ENCODE peak calls at places on chromosomes 4 and X, in four cellular contexts. One of them, this sample, is unnamed.
A peak's percentile ranks its signal among the peaks of the same experiment; 100 is the strongest.

GRCh38 chr4:80507507-80507906 is 172.0 kb downstream of the CFAP299 start:
- DNase-seq in spleen: no peak
- DNase-seq in suprapubic skin: no peak
- DNase-seq in transverse colon: no peak
- DNase-seq in this sample: no peak

GRCh38 chr4:168451744-168452394 is 28.4 kb downstream of the DDX60L start:
- DNase-seq in suprapubic skin: no peak
- DNase-seq in transverse colon: no peak
- DNase-seq in spleen: no peak
- DNase-seq in this sample: no peak

GRCh38 chr4:35559559-35560365 is 684.6 kb downstream of the ARAP2 start:
- DNase-seq in suprapubic skin: no peak
- DNase-seq in transverse colon: no peak
- DNase-seq in spleen: no peak
- DNase-seq in this sample: no peak

GRCh38 chr4:71709961-71710360 is 73.9 kb downstream of the GC start:
- DNase-seq in suprapubic skin: no peak
- DNase-seq in spleen: no peak
- DNase-seq in transverse colon: peak; percentile 8
- DNase-seq in this sample: no peak

GRCh38 chr4:90816754-90817153 is 689.6 kb downstream of the CCSER1 start:
- DNase-seq in spleen: no peak
- DNase-seq in suprapubic skin: no peak
- DNase-seq in transverse colon: no peak
- DNase-seq in this sample: no peak

GRCh38 chr4:5747746-5748365 is 36.9 kb downstream of the EVC start:
- DNase-seq in suprapubic skin: no peak
- DNase-seq in spleen: no peak
- DNase-seq in transverse colon: no peak
- DNase-seq in this sample: no peak

GRCh38 chrX:3393581-3394111 is 47.2 kb upstream of the MXRA5 start:
- DNase-seq in spleen: no peak
- DNase-seq in suprapubic skin: no peak
- DNase-seq in transverse colon: no peak
- DNase-seq in this sample: no peak

GRCh38 chrX:55340896-55341433 is 76.2 kb upstream of the PAGE3 start:
- DNase-seq in spleen: no peak
- DNase-seq in transverse colon: no peak
- DNase-seq in suprapubic skin: no peak
- DNase-seq in this sample: no peak

GRCh38 chrX:123731987-123732678 is 719 bp downstream of the THOC2 start:
- DNase-seq in transverse colon: peak; percentile 16
- DNase-seq in suprapubic skin: peak; percentile 63
- DNase-seq in spleen: peak; percentile 82
- DNase-seq in this sample: no peak

DNA sequence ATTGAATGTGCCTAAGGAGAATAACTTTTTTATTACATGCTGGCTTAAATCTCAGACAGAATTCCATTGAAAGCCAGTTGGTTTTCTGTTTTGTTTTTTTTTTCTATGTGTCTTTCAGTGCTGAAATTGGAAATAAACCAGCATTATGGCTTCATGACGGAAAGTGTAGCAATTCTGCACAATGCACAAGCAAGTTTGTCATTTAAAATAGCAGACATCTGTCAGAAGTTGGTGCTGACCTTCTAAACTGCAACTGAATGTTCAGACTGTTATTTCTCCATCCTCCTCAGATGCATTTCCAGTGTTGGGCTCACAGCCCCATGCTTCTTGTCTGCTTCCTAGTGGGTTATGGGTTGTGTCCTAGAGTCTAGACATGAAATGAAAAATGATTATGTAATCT is 107.2 kb upstream of the LIMCH1 start:
- DNase-seq in spleen: no peak
- DNase-seq in transverse colon: no peak
- DNase-seq in suprapubic skin: no peak
- DNase-seq in this sample: no peak
- TF ChIP-seq POLR2AphosphoS5 in spleen: no peak
- TF ChIP-seq POLR2AphosphoS5 in transverse colon: no peak
- TF ChIP-seq POLR2AphosphoS5 in suprapubic skin: no peak
- TF ChIP-seq POLR2AphosphoS5 in this sample: no peak

GRCh38 chr4:176271749-176272148 is 2.7 kb upstream of the ASB5 start:
- DNase-seq in spleen: no peak
- DNase-seq in transverse colon: no peak
- DNase-seq in suprapubic skin: no peak
- DNase-seq in this sample: no peak

GRCh38 chr4:176272799-176273198 is 3.8 kb upstream of the ASB5 start:
- DNase-seq in suprapubic skin: no peak
- DNase-seq in transverse colon: no peak
- DNase-seq in spleen: no peak
- DNase-seq in this sample: no peak

GRCh38 chr4:176268963-176269362 is at the start of gene ASB5:
- DNase-seq in transverse colon: no peak
- DNase-seq in suprapubic skin: no peak
- DNase-seq in spleen: no peak
- DNase-seq in this sample: no peak

GRCh38 chr4:176273741-176274140 is 4.7 kb upstream of the ASB5 start:
- DNase-seq in suprapubic skin: no peak
- DNase-seq in spleen: no peak
- DNase-seq in transverse colon: no peak
- DNase-seq in this sample: no peak

DNA sequence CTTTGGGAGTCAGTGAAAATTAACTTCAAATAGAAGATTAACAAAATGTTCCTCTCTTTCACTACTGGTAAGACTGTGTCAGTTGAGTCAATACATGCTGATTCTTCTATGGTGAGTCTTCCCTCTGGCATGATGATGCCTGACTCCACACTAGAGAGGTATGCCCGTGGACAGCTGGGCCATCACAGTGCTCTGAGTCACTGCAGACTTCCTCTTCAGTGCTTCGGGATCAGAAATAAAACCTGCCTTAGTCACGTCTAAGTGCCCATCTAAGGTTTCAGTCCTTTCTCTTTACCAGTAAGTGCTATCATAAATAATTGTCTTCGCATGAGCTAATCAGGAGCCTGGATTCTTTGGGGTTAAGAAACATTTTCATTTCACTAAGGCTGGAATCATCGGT is 1.6 kb upstream of the ASB5 start:
- DNase-seq in spleen: no peak
- DNase-seq in suprapubic skin: no peak
- DNase-seq in transverse colon: no peak
- DNase-seq in this sample: no peak
- TF ChIP-seq POLR2A in spleen: no peak
- TF ChIP-seq POLR2A in suprapubic skin: no peak
- TF ChIP-seq POLR2A in transverse colon: no peak
- TF ChIP-seq POLR2A in this sample: no peak

GRCh38 chr4:19940861-19941260 is 310.8 kb upstream of the SLIT2 start:
- DNase-seq in suprapubic skin: no peak
- DNase-seq in transverse colon: no peak
- DNase-seq in spleen: no peak
- DNase-seq in this sample: no peak
- TF ChIP-seq POLR2AphosphoS5 in suprapubic skin: no peak
- TF ChIP-seq POLR2AphosphoS5 in transverse colon: no peak
- TF ChIP-seq POLR2AphosphoS5 in spleen: no peak
- TF ChIP-seq POLR2AphosphoS5 in this sample: no peak

DNA sequence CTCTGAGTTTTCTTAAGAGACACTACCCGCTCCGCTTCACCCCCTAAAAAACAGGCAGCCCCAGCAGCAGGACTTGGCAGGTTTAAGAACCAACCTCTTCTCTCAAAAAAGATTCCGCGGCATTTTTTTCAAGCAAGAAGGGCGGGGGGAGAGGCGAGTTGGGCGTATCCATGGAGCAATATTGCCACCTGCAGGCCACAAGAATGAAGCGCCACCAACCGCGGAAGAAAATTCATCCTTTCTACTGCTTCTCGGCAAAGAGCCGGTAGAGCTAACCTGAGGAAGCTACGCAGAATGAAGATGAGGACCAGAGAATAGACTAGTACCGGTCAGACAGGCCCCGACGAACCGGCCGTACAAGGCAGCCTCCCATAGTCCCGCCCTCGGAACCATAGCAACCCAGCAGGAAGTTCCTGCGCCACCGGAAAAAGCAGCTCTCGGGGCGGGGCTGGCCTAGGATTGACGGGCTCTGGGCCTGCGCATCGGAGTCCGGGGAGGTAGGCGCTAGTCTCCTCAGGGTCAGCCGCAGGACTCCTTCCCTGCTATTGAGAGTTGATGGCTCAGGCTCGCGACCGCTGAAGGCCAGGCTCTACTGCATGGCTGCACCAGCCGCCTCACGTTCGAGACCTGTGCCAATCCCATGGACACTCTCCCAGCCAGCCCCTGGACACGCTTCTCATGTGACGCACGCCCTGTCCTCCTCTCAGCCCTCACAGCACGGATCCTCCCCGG is 76.9 kb downstream of the MAGED4 start:
- DNase-seq in transverse colon: peak; percentile 96
- DNase-seq in suprapubic skin: peak; percentile 97
- DNase-seq in spleen: peak; percentile 97
- DNase-seq in this sample: peak; percentile 58
- TF ChIP-seq POLR2A in transverse colon: peak; percentile 53
- TF ChIP-seq POLR2A in suprapubic skin: no peak
- TF ChIP-seq POLR2A in spleen: peak; percentile 20
- TF ChIP-seq POLR2A in this sample: peak; percentile 60

GRCh38 chr4:55181606-55182005 is 56.2 kb upstream of the KDR start:
- DNase-seq in transverse colon: no peak
- DNase-seq in spleen: no peak
- DNase-seq in suprapubic skin: no peak
- DNase-seq in this sample: no peak

GRCh38 chr4:55186700-55187099 is 61.3 kb upstream of the KDR start:
- DNase-seq in transverse colon: no peak
- DNase-seq in suprapubic skin: no peak
- DNase-seq in spleen: no peak
- DNase-seq in this sample: no peak

GRCh38 chr4:55183926-55184599 is 58.7 kb upstream of the KDR start:
- DNase-seq in transverse colon: no peak
- DNase-seq in spleen: no peak
- DNase-seq in suprapubic skin: peak; percentile 76
- DNase-seq in this sample: no peak

GRCh38 chr4:55186123-55186522 is 60.7 kb upstream of the KDR start:
- DNase-seq in spleen: no peak
- DNase-seq in transverse colon: no peak
- DNase-seq in suprapubic skin: no peak
- DNase-seq in this sample: no peak

GRCh38 chr4:55184600-55185523 is 59.5 kb upstream of the KDR start:
- DNase-seq in transverse colon: peak; percentile 38
- DNase-seq in suprapubic skin: no peak
- DNase-seq in spleen: no peak
- DNase-seq in this sample: no peak
- TF ChIP-seq POLR2AphosphoS5 in transverse colon: no peak
- TF ChIP-seq POLR2AphosphoS5 in suprapubic skin: no peak
- TF ChIP-seq POLR2AphosphoS5 in spleen: no peak
- TF ChIP-seq POLR2AphosphoS5 in this sample: no peak

GRCh38 chr4:102599455-102599854 is 98.3 kb downstream of the NFKB1 start:
- DNase-seq in transverse colon: no peak
- DNase-seq in suprapubic skin: no peak
- DNase-seq in spleen: no peak
- DNase-seq in this sample: no peak
- TF ChIP-seq POLR2A in transverse colon: no peak
- TF ChIP-seq POLR2A in suprapubic skin: no peak
- TF ChIP-seq POLR2A in spleen: no peak
- TF ChIP-seq POLR2A in this sample: no peak

This sample was measured in GM12892.